ENCODE peak calls at places on chromosome 20, in four cellular contexts. One of them, this sample, is unnamed.

GRCh38 chr20:56343861-56344381 is 14.9 kb upstream of the FAM210B start:
- DNase-seq in stomach: peak; percentile 51
- DNase-seq in stimulated activated CD4-positive, alpha-beta T cell treated with anti-CD3 and anti-CD28 coated beads, Interleukin-2, amount 100 ng/mL, for 48 hours: peak; percentile 55
- DNase-seq in ACHN: peak; percentile 12
- DNase-seq in this sample: peak; percentile 6

GRCh38 chr20:63896136-63896890 is 1.4 kb downstream of the DNAJC5 start:
- DNase-seq in stimulated activated CD4-positive, alpha-beta T cell treated with anti-CD3 and anti-CD28 coated beads, Interleukin-2, amount 100 ng/mL, for 48 hours: no peak
- DNase-seq in ACHN: peak; percentile 40
- DNase-seq in stomach: peak; percentile 81
- DNase-seq in this sample: peak; percentile 81

GRCh38 chr20:54058420-54059139 is 11.8 kb downstream of the BCAS1 start:
- DNase-seq in stimulated activated CD4-positive, alpha-beta T cell treated with anti-CD3 and anti-CD28 coated beads, Interleukin-2, amount 100 ng/mL, for 48 hours: no peak
- DNase-seq in stomach: no peak
- DNase-seq in ACHN: no peak
- DNase-seq in this sample: no peak

GRCh38 chr20:1265226-1265915 is 723 bp upstream of the SNPH start:
- DNase-seq in ACHN: no peak
- DNase-seq in stimulated activated CD4-positive, alpha-beta T cell treated with anti-CD3 and anti-CD28 coated beads, Interleukin-2, amount 100 ng/mL, for 48 hours: no peak
- DNase-seq in stomach: no peak
- DNase-seq in this sample: no peak

GRCh38 chr20:46572181-46572580 is 21.7 kb upstream of the OCSTAMP start:
- DNase-seq in stomach: peak; percentile 70
- DNase-seq in ACHN: no peak
- DNase-seq in stimulated activated CD4-positive, alpha-beta T cell treated with anti-CD3 and anti-CD28 coated beads, Interleukin-2, amount 100 ng/mL, for 48 hours: no peak
- DNase-seq in this sample: peak; percentile 88

GRCh38 chr20:5078399-5078958 is 41.3 kb downstream of the PCNA start:
- DNase-seq in ACHN: peak; percentile 77
- DNase-seq in stimulated activated CD4-positive, alpha-beta T cell treated with anti-CD3 and anti-CD28 coated beads, Interleukin-2, amount 100 ng/mL, for 48 hours: peak; percentile 57
- DNase-seq in stomach: peak; percentile 75
- DNase-seq in this sample: peak; percentile 92

GRCh38 chr20:6744171-6744570 is 23.3 kb upstream of the BMP2 start:
- DNase-seq in stimulated activated CD4-positive, alpha-beta T cell treated with anti-CD3 and anti-CD28 coated beads, Interleukin-2, amount 100 ng/mL, for 48 hours: no peak
- DNase-seq in ACHN: no peak
- DNase-seq in stomach: no peak
- DNase-seq in this sample: no peak

GRCh38 chr20:15236812-15237211 is 899.4 kb upstream of the FLRT3 start:
- DNase-seq in stomach: peak; percentile 28
- DNase-seq in stimulated activated CD4-positive, alpha-beta T cell treated with anti-CD3 and anti-CD28 coated beads, Interleukin-2, amount 100 ng/mL, for 48 hours: no peak
- DNase-seq in ACHN: peak; percentile 43
- DNase-seq in this sample: peak; percentile 37

GRCh38 chr20:62063601-62063980 is 2.1 kb downstream of the TAF4 start:
- DNase-seq in stomach: no peak
- DNase-seq in stimulated activated CD4-positive, alpha-beta T cell treated with anti-CD3 and anti-CD28 coated beads, Interleukin-2, amount 100 ng/mL, for 48 hours: no peak
- DNase-seq in ACHN: no peak
- DNase-seq in this sample: no peak

GRCh38 chr20:59135093-59135492 is 28.5 kb upstream of the ZNF831 start:
- DNase-seq in stomach: no peak
- DNase-seq in stimulated activated CD4-positive, alpha-beta T cell treated with anti-CD3 and anti-CD28 coated beads, Interleukin-2, amount 100 ng/mL, for 48 hours: no peak
- DNase-seq in ACHN: no peak
- DNase-seq in this sample: no peak

GRCh38 chr20:17295991-17296390 is 69.2 kb downstream of the PCSK2 start:
- DNase-seq in ACHN: no peak
- DNase-seq in stomach: no peak
- DNase-seq in stimulated activated CD4-positive, alpha-beta T cell treated with anti-CD3 and anti-CD28 coated beads, Interleukin-2, amount 100 ng/mL, for 48 hours: no peak
- DNase-seq in this sample: no peak

GRCh38 chr20:12241065-12241464 is 323.4 kb downstream of the BTBD3 start:
- DNase-seq in ACHN: no peak
- DNase-seq in stomach: no peak
- DNase-seq in stimulated activated CD4-positive, alpha-beta T cell treated with anti-CD3 and anti-CD28 coated beads, Interleukin-2, amount 100 ng/mL, for 48 hours: no peak
- DNase-seq in this sample: no peak

GRCh38 chr20:9407805-9408421 is 106.5 kb upstream of the LAMP5 start:
- DNase-seq in stomach: peak; percentile 69
- DNase-seq in ACHN: peak; percentile 74
- DNase-seq in stimulated activated CD4-positive, alpha-beta T cell treated with anti-CD3 and anti-CD28 coated beads, Interleukin-2, amount 100 ng/mL, for 48 hours: peak; percentile 48
- DNase-seq in this sample: peak; percentile 77